ENCODE peak calls at places on chromosomes 16 and 17, in five cellular contexts. Y, K, M, X and T are unnamed samples.

GRCh38 chr16:84443166-84443802 is 61.2 kb downstream of the MEAK7 start:
- DNase-seq in M (no peak), X (no peak), K (no peak), Y (no peak), T (no peak)

GRCh38 chr17:81447331-81447933 is 52.2 kb downstream of the BAHCC1 start:
- DNase-seq in X (no peak), K (no peak), Y (no peak), M (no peak), T (no peak)

GRCh38 chr17:61420128-61420527 is 20.5 kb downstream of the TBX2 start:
- DNase-seq in X (no peak), Y (no peak), K (no peak), M (no peak), T (no peak)

GRCh38 chr17:42097691-42098661 is at the start of gene ZNF385C:
- DNase-seq in X (no peak), Y (no peak), M (no peak), K (no peak), T (no peak)

GRCh38 chr17:9976283-9977009 is 71.4 kb upstream of the RCVRN start:
- DNase-seq in M (no peak), X (no peak), Y (no peak), K (no peak), T (no peak)

GRCh38 chr16:11501583-11502138 is 85.1 kb downstream of the LITAF start:
- DNase-seq in Y (no peak), X (no peak), M (no peak), K (no peak), T (no peak)

GRCh38 chr17:82175951-82176350 is 36.7 kb downstream of the CCDC57 start:
- DNase-seq in M (no peak), X (no peak), Y (no peak), K (no peak), T (no peak)

GRCh38 chr17:7988750-7989178 is 13.7 kb upstream of the GUCY2D start:
- DNase-seq in K (peak), Y (peak), M (peak), X (peak), T (peak)

GRCh38 chr16:5451641-5452040 is 354.0 kb upstream of the EEF2KMT start:
- DNase-seq in K (no peak), M (no peak), Y (no peak), X (no peak), T (no peak)

GRCh38 chr16:1706386-1707192 is 594 bp downstream of the MAPK8IP3 start:
- DNase-seq in K (no peak), X (peak), Y (peak), M (no peak), T (peak)

GRCh38 chr17:72120878-72121163 is at the start of gene SOX9:
- DNase-seq in M (peak), X (peak), Y (peak), K (peak), T (peak)

GRCh38 chr16:74230126-74230525 is 66.5 kb upstream of the PSMD7 start:
- DNase-seq in X (no peak), K (no peak), Y (no peak), M (no peak), T (no peak)

GRCh38 chr17:64209983-64210382 is 53.1 kb downstream of the TEX2 start:
- DNase-seq in M (no peak), K (no peak), Y (peak), X (peak), T (no peak)

GRCh38 chr16:57540387-57540786 is 2.1 kb upstream of the ADGRG5 start:
- DNase-seq in X (no peak), M (no peak), Y (no peak), K (no peak), T (no peak)

GRCh38 chr17:71402661-71403141 is 718.1 kb upstream of the SOX9 start:
- DNase-seq in X (peak), M (peak), K (peak), Y (no peak), T (no peak)

GRCh38 chr16:54286330-54287017 is at the start of gene IRX3:
- DNase-seq in X (peak), K (peak), M (peak), Y (peak), T (peak)

GRCh38 chr17:40909351-40909750 is 24.3 kb upstream of the KRT20 start:
- DNase-seq in X (peak), Y (peak), K (peak), M (peak), T (peak)

GRCh38 chr16:55494994-55495421 is 13.9 kb upstream of the LPCAT2 start:
- DNase-seq in X (peak), M (no peak), K (peak), Y (peak), T (peak)

GRCh38 chr17:8947201-8947600 is 18.3 kb downstream of the PIK3R5 start:
- DNase-seq in X (no peak), K (peak), M (no peak), Y (no peak), T (peak)

GRCh38 chr17:76997981-76998531 is 129.9 kb downstream of the MGAT5B start:
- DNase-seq in M (no peak), Y (no peak), X (no peak), K (no peak), T (no peak)

GRCh38 chr17:1999557-2000251 is 25.4 kb downstream of the RTN4RL1 start:
- DNase-seq in Y (no peak), X (peak), M (peak), K (no peak), T (peak)

GRCh38 chr17:66432996-66433556 is 130.7 kb downstream of the PRKCA start:
- DNase-seq in X (no peak), K (no peak), M (no peak), Y (no peak), T (no peak)

GRCh38 chr16:89853306-89853993 is 19.9 kb upstream of the TCF25 start:
- DNase-seq in Y (no peak), M (no peak), K (no peak), X (no peak), T (no peak)

GRCh38 chr16:50169555-50170096 is 16.5 kb downstream of the TENT4B start:
- DNase-seq in K (no peak), X (no peak), M (no peak), Y (no peak), T (no peak)

GRCh38 chr17:67911038-67911782 is 85.1 kb downstream of the C17orf58 start:
- DNase-seq in Y (no peak), M (no peak), X (no peak), K (no peak), T (no peak)

GRCh38 chr17:58829172-58829637 is 73.6 kb downstream of the PPM1E start:
- DNase-seq in K (no peak), Y (no peak), M (no peak), X (no peak), T (no peak)

GRCh38 chr16:74275031-74275636 is 21.5 kb upstream of the PSMD7 start:
- DNase-seq in K (peak), Y (peak), X (peak), M (peak), T (peak)

GRCh38 chr16:4653981-4654380 is 29.4 kb downstream of the MGRN1 start:
- DNase-seq in M (no peak), Y (no peak), X (no peak), K (no peak), T (no peak)

GRCh38 chr16:886802-887731 is 83.7 kb downstream of the LMF1 start:
- DNase-seq in Y (no peak), M (no peak), K (no peak), X (no peak), T (no peak)

GRCh38 chr17:74566132-74566753 is 1.1 kb downstream of the CD300H start:
- DNase-seq in X (no peak), M (peak), K (peak), Y (peak), T (no peak)

GRCh38 chr16:27334192-27334764 is 20.5 kb downstream of the IL4R start:
- DNase-seq in M (no peak), Y (no peak), K (no peak), X (no peak), T (no peak)

GRCh38 chr17:80431246-80432195 is 16.6 kb downstream of the ENDOV start:
- DNase-seq in X (no peak), K (no peak), Y (no peak), M (no peak), T (no peak)

GRCh38 chr16:81997738-81998137 is 13.5 kb downstream of the SDR42E1 start:
- DNase-seq in X (peak), M (no peak), K (peak), Y (peak), T (peak)